ENCODE peak calls at places on chromosomes 16 and 17, in six cellular contexts. One of them, this sample, is unnamed.

GRCh38 chr16:54987081-54987480 is 56.4 kb downstream of the IRX5 start:
- DNase-seq in skeletal muscle cell: no peak
- DNase-seq in GM13977: no peak
- DNase-seq in D341Med: no peak
- DNase-seq in MM.1S: no peak
- DNase-seq in adipocyte: no peak
- DNase-seq in this sample: no peak

GRCh38 chr17:6126768-6127167 is 56.6 kb downstream of the WSCD1 start:
- DNase-seq in GM13977: no peak
- DNase-seq in adipocyte: no peak
- DNase-seq in D341Med: no peak
- DNase-seq in skeletal muscle cell: no peak
- DNase-seq in MM.1S: no peak
- DNase-seq in this sample: no peak

GRCh38 chr17:76585048-76585648 is 512 bp downstream of the ST6GALNAC2 start:
- DNase-seq in D341Med: peak
- DNase-seq in adipocyte: peak
- DNase-seq in skeletal muscle cell: no peak
- DNase-seq in GM13977: no peak
- DNase-seq in MM.1S: no peak
- DNase-seq in this sample: peak

GRCh38 chr17:1999557-2000251 is 25.4 kb downstream of the RTN4RL1 start:
- DNase-seq in GM13977: no peak
- DNase-seq in MM.1S: peak
- DNase-seq in adipocyte: peak
- DNase-seq in skeletal muscle cell: no peak
- DNase-seq in D341Med: peak
- DNase-seq in this sample: no peak

GRCh38 chr16:69762843-69763556 is 868 bp downstream of the WWP2 start:
- DNase-seq in GM13977: peak
- DNase-seq in MM.1S: peak
- DNase-seq in D341Med: no peak
- DNase-seq in skeletal muscle cell: no peak
- DNase-seq in adipocyte: peak
- DNase-seq in this sample: no peak

GRCh38 chr17:31414590-31414918 is 23.1 kb downstream of the RAB11FIP4 start:
- DNase-seq in adipocyte: no peak
- DNase-seq in GM13977: no peak
- DNase-seq in D341Med: no peak
- DNase-seq in MM.1S: no peak
- DNase-seq in skeletal muscle cell: no peak
- DNase-seq in this sample: no peak

GRCh38 chr17:60231234-60231633 is 81.5 kb downstream of the CA4 start:
- DNase-seq in D341Med: peak
- DNase-seq in GM13977: peak
- DNase-seq in adipocyte: peak
- DNase-seq in MM.1S: peak
- DNase-seq in skeletal muscle cell: no peak
- DNase-seq in this sample: no peak

GRCh38 chr16:19130852-19131808 is 17.4 kb downstream of the ITPRIPL2 start:
- DNase-seq in GM13977: peak
- DNase-seq in skeletal muscle cell: peak
- DNase-seq in MM.1S: no peak
- DNase-seq in D341Med: peak
- DNase-seq in adipocyte: peak
- DNase-seq in this sample: peak

GRCh38 chr17:50274142-50274944 is at the start of gene TMEM92:
- DNase-seq in GM13977: peak
- DNase-seq in D341Med: peak
- DNase-seq in skeletal muscle cell: no peak
- DNase-seq in adipocyte: no peak
- DNase-seq in MM.1S: no peak
- DNase-seq in this sample: peak

GRCh38 chr17:4593021-4593797 is 8.9 kb downstream of the SMTNL2 start:
- DNase-seq in GM13977: no peak
- DNase-seq in skeletal muscle cell: no peak
- DNase-seq in adipocyte: peak
- DNase-seq in MM.1S: no peak
- DNase-seq in D341Med: no peak
- DNase-seq in this sample: no peak

GRCh38 chr17:41453069-41453468 is 12.3 kb upstream of the KRT38 start:
- DNase-seq in D341Med: no peak
- DNase-seq in MM.1S: no peak
- DNase-seq in skeletal muscle cell: no peak
- DNase-seq in adipocyte: no peak
- DNase-seq in GM13977: no peak
- DNase-seq in this sample: no peak

GRCh38 chr16:717651-718245 is 2.8 kb downstream of the METRN start:
- DNase-seq in skeletal muscle cell: no peak
- DNase-seq in GM13977: no peak
- DNase-seq in adipocyte: no peak
- DNase-seq in D341Med: no peak
- DNase-seq in MM.1S: no peak
- DNase-seq in this sample: no peak

GRCh38 chr16:82329070-82329469 is 159.0 kb upstream of the MPHOSPH6 start:
- DNase-seq in adipocyte: no peak
- DNase-seq in MM.1S: no peak
- DNase-seq in D341Med: no peak
- DNase-seq in skeletal muscle cell: no peak
- DNase-seq in GM13977: no peak
- DNase-seq in this sample: no peak

GRCh38 chr17:59725691-59726090 is 18.2 kb downstream of the VMP1 start:
- DNase-seq in skeletal muscle cell: no peak
- DNase-seq in GM13977: no peak
- DNase-seq in adipocyte: peak
- DNase-seq in D341Med: no peak
- DNase-seq in MM.1S: no peak
- DNase-seq in this sample: no peak

GRCh38 chr16:28990375-28991040 is 5.7 kb downstream of the LAT start:
- DNase-seq in adipocyte: no peak
- DNase-seq in GM13977: no peak
- DNase-seq in MM.1S: no peak
- DNase-seq in D341Med: no peak
- DNase-seq in skeletal muscle cell: no peak
- DNase-seq in this sample: no peak

GRCh38 chr17:31394544-31394943 is 3.1 kb downstream of the RAB11FIP4 start:
- DNase-seq in MM.1S: peak
- DNase-seq in adipocyte: peak
- DNase-seq in skeletal muscle cell: peak
- DNase-seq in GM13977: peak
- DNase-seq in D341Med: no peak
- DNase-seq in this sample: no peak

GRCh38 chr17:48498168-48498840 is 32.5 kb downstream of the HOXB1 start:
- DNase-seq in adipocyte: no peak
- DNase-seq in MM.1S: no peak
- DNase-seq in GM13977: no peak
- DNase-seq in D341Med: no peak
- DNase-seq in skeletal muscle cell: no peak
- DNase-seq in this sample: no peak

GRCh38 chr16:10266809-10267208 is 84.6 kb upstream of the GRIN2A start:
- DNase-seq in GM13977: peak
- DNase-seq in adipocyte: no peak
- DNase-seq in D341Med: no peak
- DNase-seq in MM.1S: no peak
- DNase-seq in skeletal muscle cell: no peak
- DNase-seq in this sample: no peak

GRCh38 chr17:30091771-30092170 is 24.8 kb upstream of the NSRP1 start:
- DNase-seq in skeletal muscle cell: peak
- DNase-seq in adipocyte: peak
- DNase-seq in MM.1S: no peak
- DNase-seq in D341Med: no peak
- DNase-seq in GM13977: no peak
- DNase-seq in this sample: no peak

GRCh38 chr17:17809527-17810373 is 27.0 kb downstream of the SREBF1 start:
- DNase-seq in adipocyte: no peak
- DNase-seq in D341Med: peak
- DNase-seq in skeletal muscle cell: peak
- DNase-seq in GM13977: no peak
- DNase-seq in MM.1S: no peak
- DNase-seq in this sample: no peak

GRCh38 chr16:57618306-57619132 is 9.9 kb upstream of the ADGRG1 start:
- DNase-seq in GM13977: no peak
- DNase-seq in adipocyte: peak
- DNase-seq in MM.1S: no peak
- DNase-seq in skeletal muscle cell: no peak
- DNase-seq in D341Med: no peak
- DNase-seq in this sample: peak

GRCh38 chr16:85645021-85645589 is 32.0 kb downstream of the GSE1 start:
- DNase-seq in D341Med: no peak
- DNase-seq in skeletal muscle cell: no peak
- DNase-seq in GM13977: no peak
- DNase-seq in MM.1S: no peak
- DNase-seq in adipocyte: no peak
- DNase-seq in this sample: no peak

GRCh38 chr16:24689128-24689527 is 40.3 kb upstream of the TNRC6A start:
- DNase-seq in adipocyte: peak
- DNase-seq in GM13977: no peak
- DNase-seq in skeletal muscle cell: no peak
- DNase-seq in MM.1S: no peak
- DNase-seq in D341Med: peak
- DNase-seq in this sample: no peak

GRCh38 chr17:48129981-48130380 is 22.4 kb downstream of the SNX11 start:
- DNase-seq in GM13977: no peak
- DNase-seq in skeletal muscle cell: no peak
- DNase-seq in D341Med: no peak
- DNase-seq in MM.1S: no peak
- DNase-seq in adipocyte: no peak
- DNase-seq in this sample: no peak

GRCh38 chr17:6485646-6486412 is 41.6 kb downstream of the PIMREG start:
- DNase-seq in adipocyte: no peak
- DNase-seq in skeletal muscle cell: no peak
- DNase-seq in MM.1S: no peak
- DNase-seq in D341Med: no peak
- DNase-seq in GM13977: no peak
- DNase-seq in this sample: no peak

GRCh38 chr16:11547517-11547916 is 39.2 kb downstream of the LITAF start:
- DNase-seq in adipocyte: no peak
- DNase-seq in GM13977: no peak
- DNase-seq in MM.1S: no peak
- DNase-seq in skeletal muscle cell: no peak
- DNase-seq in D341Med: no peak
- DNase-seq in this sample: no peak

GRCh38 chr17:75679706-75680201 is 12.6 kb downstream of the SAP30BP start:
- DNase-seq in D341Med: no peak
- DNase-seq in MM.1S: no peak
- DNase-seq in adipocyte: peak
- DNase-seq in GM13977: no peak
- DNase-seq in skeletal muscle cell: no peak
- DNase-seq in this sample: peak

GRCh38 chr16:29675811-29676643 is 3.0 kb upstream of the QPRT start:
- DNase-seq in GM13977: peak
- DNase-seq in adipocyte: peak
- DNase-seq in D341Med: no peak
- DNase-seq in skeletal muscle cell: no peak
- DNase-seq in MM.1S: peak
- DNase-seq in this sample: no peak

GRCh38 chr17:57372156-57372555 is 115.8 kb downstream of the MSI2 start:
- DNase-seq in adipocyte: peak
- DNase-seq in MM.1S: no peak
- DNase-seq in GM13977: no peak
- DNase-seq in D341Med: no peak
- DNase-seq in skeletal muscle cell: no peak
- DNase-seq in this sample: no peak

GRCh38 chr17:5413682-5414081 is 5.8 kb downstream of the NUP88 start:
- DNase-seq in adipocyte: peak
- DNase-seq in skeletal muscle cell: peak
- DNase-seq in GM13977: no peak
- DNase-seq in MM.1S: no peak
- DNase-seq in D341Med: no peak
- DNase-seq in this sample: no peak

GRCh38 chr16:30149250-30149885 is 26.3 kb upstream of the MAPK3 start:
- DNase-seq in skeletal muscle cell: no peak
- DNase-seq in MM.1S: no peak
- DNase-seq in GM13977: no peak
- DNase-seq in D341Med: no peak
- DNase-seq in adipocyte: no peak
- DNase-seq in this sample: no peak

GRCh38 chr17:43543771-43544575 is 2.2 kb downstream of the ETV4 start:
- DNase-seq in D341Med: no peak
- DNase-seq in skeletal muscle cell: no peak
- DNase-seq in adipocyte: no peak
- DNase-seq in GM13977: no peak
- DNase-seq in MM.1S: no peak
- DNase-seq in this sample: no peak

This sample was measured in lower lobe of right lung.